ENCODE peak calls at places on chromosomes 13 and 19, in five cellular contexts. X is CD4-positive, alpha-beta memory T cell; Y is CD8-positive, alpha-beta T cell; K is A549; Z is brain microvascular endothelial cell. G is an unnamed sample.

GRCh38 chr19:10399878-10400277 is 3.5 kb downstream of the CDC37 start:
- DNase-seq in K (no peak), X (no peak), Z (no peak), Y (no peak), G (no peak)

GRCh38 chr19:38691938-38692457 is 44.5 kb downstream of the ACTN4 start:
- DNase-seq in K (no peak), Z (peak; percentile 97), Y (no peak), X (no peak), G (no peak)

GRCh38 chr19:16266586-16266942 is 58.1 kb upstream of the KLF2 start:
- DNase-seq in K (no peak), Z (no peak), Y (peak; percentile 75), X (peak; percentile 67), G (peak; percentile 65)

GRCh38 chr13:71378992-71379905 is 487.8 kb downstream of the DACH1 start:
- DNase-seq in Y (no peak), Z (no peak), K (no peak), X (no peak), G (no peak)

GRCh38 chr19:2230807-2231533 is 5.2 kb downstream of the PLEKHJ1 start:
- DNase-seq in Y (no peak), X (no peak), Z (no peak), K (no peak), G (no peak)

GRCh38 chr13:99384468-99384867 is 77.3 kb upstream of the GPR183 start:
- DNase-seq in Z (no peak), Y (peak; percentile 46), X (peak; percentile 60), K (no peak), G (no peak)

GRCh38 chr19:39282021-39282420 is 13.8 kb downstream of the IFNL2 start:
- DNase-seq in X (no peak), Y (no peak), K (no peak), Z (no peak), G (no peak)

GRCh38 chr13:49649963-49650312 is 21.6 kb downstream of the ARL11 start:
- DNase-seq in K (no peak), X (no peak), Z (no peak), Y (no peak), G (no peak)

GRCh38 chr19:10284641-10285278 is 2.0 kb upstream of the ICAM4 start:
- DNase-seq in Z (no peak), K (no peak), Y (no peak), X (no peak), G (no peak)

GRCh38 chr19:13506550-13506878 is 235 bp upstream of the CACNA1A start:
- DNase-seq in Y (no peak), K (no peak), Z (no peak), X (no peak), G (no peak)

GRCh38 chr13:30355405-30355741 is 48.0 kb upstream of the KATNAL1 start:
- DNase-seq in Y (peak; percentile 57), X (no peak), K (no peak), Z (no peak), G (no peak)

GRCh38 chr13:101727118-101727517 is 274.6 kb downstream of the ITGBL1 start:
- DNase-seq in Z (no peak), Y (no peak), K (no peak), X (no peak), G (no peak)

GRCh38 chr19:6495947-6496346 is 6.2 kb downstream of the TUBB4A start:
- DNase-seq in Z (no peak), K (no peak), Y (no peak), X (no peak), G (no peak)

GRCh38 chr19:47521473-47522180 is 6.8 kb upstream of the NAPA start:
- DNase-seq in Y (no peak), X (no peak), Z (no peak), K (no peak), G (no peak)

GRCh38 chr13:68970532-68970931 is 1137.1 kb upstream of the ATXN8OS start:
- DNase-seq in X (no peak), Z (no peak), K (no peak), Y (no peak), G (no peak)

GRCh38 chr13:106987435-106987800 is 419.5 kb upstream of the ARGLU1 start:
- DNase-seq in K (no peak), Y (no peak), X (no peak), Z (no peak), G (no peak)

GRCh38 chr19:33767898-33768413 is 28.7 kb upstream of the KCTD15 start:
- DNase-seq in Y (peak; percentile 22), X (no peak), Z (no peak), K (no peak), G (no peak)

GRCh38 chr19:54684537-54684936 is 21.8 kb downstream of the LILRB4 start:
- DNase-seq in K (no peak), Y (no peak), X (no peak), Z (peak; percentile 2), G (no peak)

GRCh38 chr19:16896913-16897571 is 8.2 kb downstream of the F2RL3 start:
- DNase-seq in K (peak; percentile 65), X (peak; percentile 32), Z (peak; percentile 91), Y (peak; percentile 62), G (peak; percentile 54)

GRCh38 chr19:18266863-18267686 is 7.2 kb downstream of the IQCN start:
- DNase-seq in X (no peak), Y (no peak), K (no peak), Z (no peak), G (no peak)

GRCh38 chr13:99809931-99810330 is 161.6 kb downstream of the ZIC5 start:
- DNase-seq in Z (no peak), X (no peak), K (no peak), Y (no peak), G (no peak)

GRCh38 chr19:49417090-49417489 is 6.2 kb downstream of the PTH2 start:
- DNase-seq in X (no peak), Y (no peak), K (no peak), Z (no peak), G (no peak)

GRCh38 chr13:31090921-31091624 is 70.6 kb downstream of the HSPH1 start:
- DNase-seq in X (no peak), Z (no peak), K (no peak), Y (no peak), G (no peak)

GRCh38 chr19:38565686-38566105 is 52.1 kb downstream of the MAP4K1 start:
- DNase-seq in Z (no peak), Y (no peak), K (no peak), X (no peak), G (no peak)

GRCh38 chr19:32581704-32582164 is 744 bp downstream of the PDCD5 start:
- DNase-seq in K (peak; percentile 58), Y (no peak), Z (peak; percentile 36), X (no peak), G (no peak)

GRCh38 chr13:96450635-96451034 is 360.7 kb downstream of the HS6ST3 start:
- DNase-seq in Y (no peak), K (no peak), Z (no peak), X (no peak), G (no peak)

GRCh38 chr13:48398450-48399095 is 14.3 kb downstream of the LPAR6 start:
- DNase-seq in Y (no peak), Z (peak; percentile 7), K (no peak), X (no peak), G (no peak)

GRCh38 chr13:48401480-48401879 is 11.4 kb downstream of the LPAR6 start:
- DNase-seq in Z (no peak), K (no peak), X (no peak), Y (no peak), G (no peak)

GRCh38 chr13:48400090-48400694 is 12.7 kb downstream of the LPAR6 start:
- DNase-seq in Y (no peak), Z (no peak), X (no peak), K (no peak), G (no peak)

GRCh38 chr13:48402325-48402962 is 10.5 kb downstream of the LPAR6 start:
- DNase-seq in X (no peak), Y (no peak), K (no peak), Z (no peak), G (no peak)

GRCh38 chr13:48400820-48401219 is 12.1 kb downstream of the LPAR6 start:
- DNase-seq in X (no peak), K (no peak), Z (peak; percentile 14), Y (no peak), G (no peak)
- H3K27ac ChIP-seq in X (peak overlapping the region; percentile 0), K (no peak overlapping the region), Z (peak overlapping the region; percentile 40), Y (no peak overlapping the region), G (peak overlapping the region; percentile 2)

GRCh38 chr13:58744686-58745085 is 1113.1 kb downstream of the PCDH17 start:
- DNase-seq in X (no peak), Y (no peak), K (no peak), Z (no peak), G (no peak)
- H3K27ac ChIP-seq in X (no peak overlapping the region), Y (no peak overlapping the region), K (no peak overlapping the region), Z (no peak overlapping the region), G (no peak overlapping the region)

GRCh38 chr19:4541114-4541805 is 1.4 kb upstream of the LRG1 start:
- DNase-seq in X (no peak), Z (no peak), K (no peak), Y (no peak), G (no peak)

GRCh38 chr19:4539169-4539696 is 603 bp downstream of the LRG1 start:
- DNase-seq in Z (no peak), Y (no peak), X (no peak), K (no peak), G (no peak)

GRCh38 chr19:4538601-4538954 is 1.3 kb downstream of the LRG1 start:
- DNase-seq in X (no peak), Z (no peak), K (no peak), Y (no peak), G (no peak)

GRCh38 chr19:4537953-4538600 is 1.8 kb downstream of the LRG1 start:
- DNase-seq in Y (no peak), Z (no peak), K (no peak), X (no peak), G (no peak)

DNA sequence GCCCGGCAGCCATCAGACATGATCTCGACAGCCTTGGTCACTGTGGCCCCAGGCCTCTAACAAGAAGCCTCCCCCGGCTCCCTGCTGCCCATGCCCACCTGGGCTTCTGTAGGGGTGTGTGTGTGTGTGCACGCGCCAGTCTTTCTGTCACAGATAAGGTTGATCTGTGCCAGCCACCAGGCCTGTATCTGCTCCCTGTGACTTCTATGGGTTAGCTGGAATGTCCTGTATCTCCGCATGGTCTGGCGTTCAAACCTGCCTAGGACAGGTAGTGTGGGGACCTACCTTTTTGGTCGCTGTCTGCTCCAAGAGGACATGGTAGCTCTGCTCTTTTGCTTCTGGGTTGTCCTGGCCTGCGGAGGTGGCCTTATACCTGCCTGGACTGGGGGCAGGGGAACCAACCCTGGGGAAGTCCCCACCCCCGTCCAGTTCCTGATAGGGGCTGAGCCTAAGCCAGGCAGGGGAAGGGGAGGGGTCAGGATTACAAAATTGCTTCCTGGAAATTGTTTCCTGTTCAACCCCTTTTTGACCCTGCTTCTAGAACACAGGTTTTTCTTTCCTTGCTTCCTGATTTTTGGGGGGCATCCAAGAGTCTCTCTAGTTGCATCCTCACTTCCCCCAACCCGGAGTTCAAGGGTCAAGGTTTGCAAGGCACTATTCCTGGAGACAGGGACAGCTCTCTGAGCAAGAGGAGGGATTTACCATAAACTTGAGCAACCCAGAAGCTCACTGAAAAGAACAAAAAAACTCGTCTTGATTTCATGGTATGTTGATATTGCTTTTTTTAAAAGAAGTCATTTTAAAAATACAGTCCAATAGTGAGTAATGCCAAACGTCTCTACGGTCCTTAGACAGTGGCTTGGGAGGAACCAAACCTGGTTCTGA is at the start of gene LRG1:
- DNase-seq in K (no peak), Z (no peak), X (no peak), Y (no peak), G (no peak)
- H3K27ac ChIP-seq in K (no peak within 1 kb of the TSS), Z (no peak within 1 kb of the TSS), X (no peak within 1 kb of the TSS), Y (no peak within 1 kb of the TSS), G (no peak within 1 kb of the TSS)

DNA sequence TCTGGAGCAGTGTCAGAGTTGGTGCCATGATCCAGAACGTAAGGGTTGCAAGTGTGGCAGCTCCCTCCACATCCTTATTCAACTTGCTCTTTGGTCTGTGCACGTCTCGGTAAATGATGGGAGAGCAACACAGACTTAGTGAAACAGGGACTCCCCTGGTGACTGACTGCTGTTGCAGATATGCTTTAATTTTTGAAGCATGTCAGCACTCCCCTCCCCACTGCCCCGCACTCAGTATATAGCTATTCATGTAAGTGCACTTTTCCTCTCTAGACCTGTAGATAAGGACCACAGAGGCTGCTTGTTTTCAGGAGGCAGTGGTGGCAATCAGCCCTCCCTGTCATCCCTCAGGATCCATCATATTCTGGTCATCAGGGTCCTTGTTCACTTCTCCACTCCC is 470.9 kb downstream of the IRS2 start:
- DNase-seq in X (no peak), K (no peak), Z (no peak), Y (no peak), G (no peak)
- H3K27ac ChIP-seq in X (no peak overlapping the region), K (no peak overlapping the region), Z (no peak overlapping the region), Y (no peak overlapping the region), G (no peak overlapping the region)